ENCODE peak calls at places on chromosome 7, in six cellular contexts. G is ovary, C is fibroblast of villous mesenchyme, E is astrocyte, K is nephron progenitor cell, F is IMR-90. T is an unnamed sample.
A peak's percentile ranks its signal among the peaks of the same experiment; 100 is the strongest.

GRCh38 chr7:44396498-44396897 is 71.1 kb upstream of the CAMK2B start:
- DNase-seq in G (no peak), C (peak; percentile 80), E (no peak), K (no peak), F (no peak), T (no peak)

GRCh38 chr7:101177644-101178043 is 2.4 kb downstream of the NAT16 start:
- DNase-seq in G (no peak), C (no peak), E (no peak), K (no peak), F (no peak), T (no peak)

GRCh38 chr7:12703881-12704280 is 16.4 kb downstream of the ARL4A start:
- DNase-seq in G (no peak), C (peak; percentile 60), E (peak; percentile 38), K (no peak), F (peak; percentile 33), T (no peak)

GRCh38 chr7:33671521-33672262 is 233.6 kb upstream of the BMPER start:
- DNase-seq in G (no peak), C (no peak), E (no peak), K (no peak), F (no peak), T (no peak)

GRCh38 chr7:78226059-78226658 is 427.6 kb downstream of the PHTF2 start:
- DNase-seq in G (peak; percentile 60), C (peak; percentile 12), E (no peak), K (peak; percentile 70), F (peak; percentile 45), T (no peak)

GRCh38 chr7:151339651-151340377 is 1.8 kb upstream of the NUB1 start:
- DNase-seq in G (no peak), C (no peak), E (no peak), K (no peak), F (no peak), T (no peak)

GRCh38 chr7:27603813-27604212 is 58.9 kb downstream of the HIBADH start:
- DNase-seq in G (no peak), C (no peak), E (no peak), K (no peak), F (no peak), T (no peak)

GRCh38 chr7:144384555-144385245 is 18.8 kb downstream of the NOBOX start:
- DNase-seq in G (no peak), C (peak; percentile 16), E (peak; percentile 81), K (no peak), F (no peak), T (no peak)

GRCh38 chr7:35817930-35818329 is 17.1 kb downstream of the SEPTIN7 start:
- DNase-seq in G (no peak), C (no peak), E (no peak), K (no peak), F (no peak), T (no peak)

GRCh38 chr7:1193593-1194424 is 33.8 kb upstream of the ZFAND2A start:
- DNase-seq in G (no peak), C (peak; percentile 33), E (no peak), K (peak; percentile 59), F (peak; percentile 39), T (no peak)

GRCh38 chr7:90596745-90597526 is 815 bp downstream of the CDK14 start:
- DNase-seq in G (no peak), C (peak; percentile 55), E (peak; percentile 54), K (peak; percentile 9), F (peak; percentile 48), T (no peak)

GRCh38 chr7:45902820-45903219 is 14.5 kb downstream of the IGFBP1 start:
- DNase-seq in G (no peak), C (no peak), E (no peak), K (no peak), F (no peak), T (no peak)
- TF ChIP-seq CTCF in G (no peak), C (peak; percentile 30), E (no peak), K (no peak), F (no peak), T (no peak)

GRCh38 chr7:133853706-133854276 is 273.3 kb upstream of the LRGUK start:
- DNase-seq in G (no peak), C (peak; percentile 50), E (peak; percentile 87), K (peak; percentile 20), F (peak; percentile 90), T (no peak)
- TF ChIP-seq CTCF in G (no peak), C (peak; percentile 58), E (peak; percentile 36), K (peak; percentile 38), F (peak; percentile 46), T (no peak)

DNA sequence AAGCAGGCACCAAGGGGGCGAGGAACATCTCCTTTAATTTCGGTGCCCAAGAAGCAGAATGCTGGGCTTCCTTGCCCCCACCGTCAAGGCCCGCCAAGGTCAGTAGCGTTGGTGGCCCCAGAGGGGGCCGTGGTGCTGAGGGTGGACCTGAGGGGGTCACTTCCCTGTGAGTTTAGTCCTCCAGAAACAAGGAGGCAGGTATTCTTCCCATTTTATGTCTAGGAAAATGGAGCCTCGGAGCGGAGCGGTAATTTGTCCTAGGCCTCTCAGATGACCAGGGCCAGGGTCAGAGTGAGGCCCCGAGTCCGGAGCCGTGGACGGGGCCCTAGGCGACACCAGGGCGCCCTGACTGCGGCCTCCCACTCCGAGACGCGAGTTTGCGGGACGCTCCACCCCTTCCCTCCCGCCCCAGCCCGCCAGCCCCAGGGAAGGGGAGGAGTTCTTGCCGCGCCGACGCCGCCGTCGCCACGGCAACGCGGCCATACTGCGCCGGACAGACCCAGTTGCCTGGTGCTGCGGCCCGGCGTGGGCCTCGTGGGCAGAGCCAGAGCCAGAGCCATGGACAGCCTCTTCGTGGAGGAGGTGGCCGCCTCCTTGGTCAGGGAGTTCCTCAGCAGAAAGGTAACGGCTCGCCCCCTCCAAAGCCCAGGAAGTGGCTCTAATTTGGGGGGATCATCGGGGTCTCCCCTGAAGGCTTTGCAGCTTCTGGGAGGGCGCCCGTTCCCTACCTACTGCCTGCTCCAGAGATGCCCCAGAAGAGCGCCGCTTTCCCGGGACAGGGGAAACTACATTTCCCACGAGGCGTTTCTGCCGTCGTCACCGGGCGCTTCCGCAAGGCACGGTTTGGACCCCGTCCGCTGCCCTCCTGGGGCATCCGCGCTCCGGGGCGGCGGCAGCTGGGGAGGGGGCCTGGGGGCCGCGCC is at the start of gene MINDY4:
- DNase-seq in G (peak; percentile 88), C (peak; percentile 83), E (peak; percentile 71), K (peak; percentile 83), F (peak; percentile 80), T (peak; percentile 45)
- TF ChIP-seq CTCF in G (no peak), C (no peak), E (no peak), K (no peak), F (no peak), T (no peak)

DNA sequence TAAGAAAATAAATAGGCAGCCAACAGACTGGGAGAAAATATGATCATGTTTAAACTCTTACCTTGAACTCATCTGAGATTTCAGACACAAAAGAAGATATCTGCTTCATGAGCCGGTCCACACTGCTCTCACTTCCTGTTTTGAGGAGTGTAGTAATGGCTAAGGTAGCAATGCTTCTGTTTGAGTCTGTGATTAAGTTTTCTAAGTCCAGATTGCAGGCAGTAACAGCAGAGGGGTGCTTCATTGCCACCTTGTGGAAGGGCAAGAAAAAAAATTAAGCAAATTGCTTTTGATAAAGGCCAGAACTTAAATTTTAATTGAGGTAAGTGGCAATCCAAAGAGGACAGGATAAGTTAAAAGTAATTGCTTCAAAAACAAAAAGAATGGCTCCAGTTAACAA is 69.1 kb downstream of the MEST start:
- DNase-seq in G (no peak), C (peak; percentile 59), E (peak; percentile 22), K (no peak), F (peak; percentile 43), T (no peak)
- TF ChIP-seq CTCF in G (no peak), C (peak; percentile 42), E (no peak), K (no peak), F (peak; percentile 36), T (no peak)

GRCh38 chr7:76063114-76063513 is 15.2 kb downstream of the MDH2 start:
- DNase-seq in G (no peak), C (no peak), E (no peak), K (no peak), F (no peak), T (no peak)

GRCh38 chr7:76060842-76061241 is 12.9 kb downstream of the MDH2 start:
- DNase-seq in G (no peak), C (no peak), E (no peak), K (no peak), F (no peak), T (no peak)

GRCh38 chr7:76063525-76063924 is 15.6 kb downstream of the MDH2 start:
- DNase-seq in G (no peak), C (no peak), E (no peak), K (no peak), F (no peak), T (no peak)

GRCh38 chr7:76064208-76064970 is 16.5 kb downstream of the MDH2 start:
- DNase-seq in G (no peak), C (no peak), E (no peak), K (no peak), F (no peak), T (no peak)

DNA sequence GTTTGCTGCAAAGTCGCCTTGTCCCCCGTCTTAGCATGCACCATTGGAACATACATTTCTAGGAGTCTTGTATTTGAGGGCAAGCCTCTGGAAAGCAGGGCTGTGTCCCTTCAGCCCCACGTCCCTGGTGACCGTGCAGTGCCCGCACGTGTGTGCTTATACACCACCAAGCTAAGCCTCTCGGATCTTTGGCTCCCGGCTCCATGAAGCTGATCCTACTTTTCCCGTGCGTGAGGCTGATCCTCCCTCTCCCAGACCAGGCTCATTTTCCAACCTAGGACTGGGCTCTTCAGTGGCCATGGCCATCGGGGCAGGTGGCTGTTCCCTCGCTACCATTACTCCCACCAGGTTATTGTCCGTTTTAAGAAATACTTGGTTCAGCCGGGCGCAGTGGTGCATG is 14.3 kb downstream of the MDH2 start:
- DNase-seq in G (no peak), C (no peak), E (no peak), K (no peak), F (no peak), T (no peak)
- TF ChIP-seq CTCF in G (no peak), C (no peak), E (no peak), K (no peak), F (no peak), T (no peak)

DNA sequence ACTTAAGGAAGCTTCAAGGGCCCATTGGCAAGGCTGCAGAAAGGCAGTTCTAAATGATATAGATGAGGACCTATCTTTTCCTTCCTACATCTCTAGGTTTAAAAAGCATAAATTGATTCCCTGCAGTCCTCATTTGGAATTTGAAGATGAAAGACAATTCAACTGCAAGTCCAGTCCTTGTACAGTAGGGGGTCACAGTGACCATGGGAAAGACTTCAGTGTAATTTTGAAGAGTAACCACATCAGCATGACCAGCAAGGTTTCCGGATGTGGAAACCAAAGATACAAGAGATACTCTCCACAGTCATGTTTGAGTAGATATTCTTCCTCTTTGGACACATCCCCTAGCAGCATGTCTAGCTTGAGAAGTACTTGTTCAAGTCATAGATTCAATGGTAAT is 539.2 kb upstream of the TEX47 start:
- DNase-seq in G (no peak), C (no peak), E (no peak), K (no peak), F (no peak), T (no peak)
- TF ChIP-seq CTCF in G (no peak), C (no peak), E (no peak), K (no peak), F (no peak), T (no peak)

DNA sequence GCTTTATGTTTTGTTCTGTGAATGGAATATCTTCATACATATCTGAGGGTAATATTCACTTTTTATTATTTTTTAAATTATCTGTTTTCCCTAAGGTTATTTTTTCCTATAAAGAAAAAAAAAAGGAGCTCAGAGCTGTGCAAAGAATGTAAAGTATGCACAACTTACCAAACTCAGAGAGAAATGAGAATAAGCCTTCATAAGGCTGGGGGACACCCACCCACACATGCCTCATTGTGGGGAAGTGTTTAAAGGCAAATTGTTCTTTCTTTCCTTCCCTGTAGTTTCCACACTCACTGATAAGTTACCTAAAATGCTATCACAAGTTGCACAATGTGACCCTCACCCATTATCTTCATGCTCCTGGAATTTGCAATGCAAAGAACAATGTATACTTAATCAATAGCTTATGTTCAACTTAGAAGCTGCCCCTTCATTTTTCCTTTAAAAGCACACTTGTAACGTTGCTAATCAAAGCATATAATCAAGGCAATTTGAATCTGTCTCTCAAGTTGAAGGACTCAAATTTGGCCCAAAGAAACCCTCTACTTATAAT is 108.1 kb downstream of the GNAT3 start:
- DNase-seq in G (no peak), C (no peak), E (peak; percentile 44), K (no peak), F (peak; percentile 37), T (no peak)
- TF ChIP-seq CTCF in G (no peak), C (no peak), E (no peak), K (no peak), F (no peak), T (no peak)

T was measured in natural killer cell.